ENCODE peak calls at places on chromosomes 7 and 10, in seven cellular contexts. F, N, C, H, E, J and R are unnamed samples.
A peak's percentile ranks its signal among the peaks of the same experiment; 100 is the strongest.

GRCh38 chr7:7424151-7424873 is 111.4 kb downstream of the COL28A1 start:
- DNase-seq in F (peak; percentile 59), N (peak; percentile 60), C (peak; percentile 56), H (peak; percentile 43), E (peak; percentile 66), J (peak; percentile 73), R (peak; percentile 11)

GRCh38 chr7:20095862-20096261 is 121.3 kb downstream of the MACC1 start:
- DNase-seq in F (no peak), N (no peak), C (no peak), H (no peak), E (no peak), J (no peak), R (no peak)

GRCh38 chr7:92135100-92135429 is 788 bp upstream of the CYP51A1 start:
- DNase-seq in F (no peak), N (no peak), C (no peak), H (no peak), E (no peak), J (peak; percentile 53), R (no peak)

GRCh38 chr10:110457851-110458582 is 39.7 kb upstream of the DUSP5 start:
- DNase-seq in F (no peak), N (no peak), C (no peak), H (no peak), E (no peak), J (no peak), R (no peak)

GRCh38 chr10:126476256-126476655 is 88.0 kb upstream of the ADAM12 start:
- DNase-seq in F (no peak), N (no peak), C (no peak), H (no peak), E (no peak), J (peak; percentile 35), R (no peak)

GRCh38 chr10:35012781-35013180 is 77.4 kb downstream of the CUL2 start:
- DNase-seq in F (no peak), N (no peak), C (no peak), H (no peak), E (no peak), J (no peak), R (no peak)

GRCh38 chr7:16774986-16775385 is 21.4 kb downstream of the TSPAN13 start:
- DNase-seq in F (no peak), N (no peak), C (no peak), H (peak; percentile 57), E (no peak), J (no peak), R (no peak)

GRCh38 chr10:125691160-125691981 is 8.4 kb upstream of the TEX36 start:
- DNase-seq in F (no peak), N (no peak), C (no peak), H (no peak), E (no peak), J (no peak), R (no peak)

GRCh38 chr10:30784896-30785605 is 155.5 kb upstream of the LYZL2 start:
- DNase-seq in F (peak; percentile 92), N (peak; percentile 77), C (peak; percentile 72), H (peak; percentile 7), E (no peak), J (peak; percentile 95), R (peak; percentile 69)

GRCh38 chr10:32065871-32066270 is 9.6 kb upstream of the KIF5B start:
- DNase-seq in F (no peak), N (no peak), C (no peak), H (peak; percentile 46), E (no peak), J (no peak), R (no peak)

GRCh38 chr10:44985175-44985681 is 6.6 kb upstream of the DEPP1 start:
- DNase-seq in F (no peak), N (no peak), C (peak; percentile 14), H (no peak), E (no peak), J (no peak), R (peak; percentile 1)

GRCh38 chr7:102433319-102434038 is at the start of gene ORAI2:
- DNase-seq in F (peak; percentile 86), N (peak; percentile 89), C (peak; percentile 91), H (no peak), E (no peak), J (peak; percentile 84), R (peak; percentile 32)

GRCh38 chr7:22694597-22695207 is 32.3 kb upstream of the IL6 start:
- DNase-seq in F (no peak), N (no peak), C (no peak), H (no peak), E (no peak), J (no peak), R (no peak)

GRCh38 chr7:41967156-41967555 is 264.3 kb upstream of the INHBA start:
- DNase-seq in F (no peak), N (no peak), C (no peak), H (peak; percentile 49), E (no peak), J (no peak), R (no peak)

GRCh38 chr7:92547579-92547978 is 19.0 kb downstream of the RBM48 start:
- DNase-seq in F (no peak), N (no peak), C (no peak), H (no peak), E (no peak), J (no peak), R (no peak)

GRCh38 chr10:93718937-93719725 is 16.7 kb upstream of the FRA10AC1 start:
- DNase-seq in F (no peak), N (no peak), C (no peak), H (no peak), E (no peak), J (peak; percentile 15), R (no peak)

GRCh38 chr10:78263521-78263988 is 229.9 kb downstream of the RPS24 start:
- DNase-seq in F (no peak), N (no peak), C (no peak), H (peak; percentile 79), E (no peak), J (no peak), R (no peak)

GRCh38 chr7:90211391-90212148 is at the start of gene STEAP2:
- DNase-seq in F (peak; percentile 93), N (peak; percentile 84), C (peak; percentile 93), H (peak; percentile 69), E (peak; percentile 82), J (peak; percentile 92), R (peak; percentile 26)

DNA sequence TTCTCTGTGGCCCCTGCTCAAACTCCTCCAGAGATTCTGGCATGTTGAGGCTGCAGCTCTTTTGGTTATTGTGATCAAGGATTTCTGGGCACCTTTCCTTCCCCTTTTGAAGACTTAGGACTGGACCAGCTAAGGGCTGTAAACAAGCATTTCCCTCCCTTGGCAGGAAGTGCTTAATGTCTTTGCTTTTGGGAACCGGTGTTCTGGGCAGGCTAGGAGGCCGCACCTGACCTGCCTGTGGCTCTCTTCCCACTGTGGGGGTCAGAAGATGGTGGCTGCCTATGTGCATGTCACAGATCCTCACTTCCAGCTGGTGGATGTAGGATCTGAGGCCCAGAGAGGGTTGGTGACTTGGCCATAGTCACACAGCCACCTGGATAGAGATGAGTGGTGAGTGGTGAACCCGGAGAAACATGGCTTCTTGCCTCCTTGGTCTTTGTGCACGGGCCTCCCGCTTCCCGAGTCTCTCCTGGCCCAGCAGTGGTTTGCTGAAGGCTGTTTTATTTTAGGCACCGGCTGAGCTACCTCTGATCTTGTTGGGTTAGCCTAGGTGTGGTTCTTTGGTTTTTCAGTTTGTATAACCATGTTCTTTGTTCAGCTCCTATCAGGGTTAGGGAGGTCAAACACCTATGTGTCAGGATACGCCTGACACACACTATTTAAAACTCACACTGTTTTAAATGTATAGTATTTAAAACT is 82.0 kb downstream of the GRK5 start:
- DNase-seq in F (no peak), N (no peak), C (no peak), H (no peak), E (no peak), J (no peak), R (no peak)
- H3K4me1 ChIP-seq in F (peaks cover 29% of the 10 kb centered on the region), N (peaks cover 19% of the 10 kb centered on the region), C (peaks cover 51% of the 10 kb centered on the region), H (no peaks in the 10 kb centered on the region), E (peaks cover 13% of the 10 kb centered on the region), J (peaks cover 15% of the 10 kb centered on the region), R (peaks cover 43% of the 10 kb centered on the region)

GRCh38 chr7:2259480-2259879 is 17.5 kb downstream of the NUDT1 start:
- DNase-seq in F (no peak), N (no peak), C (no peak), H (no peak), E (no peak), J (no peak), R (no peak)

GRCh38 chr7:2260820-2261219 is 18.8 kb downstream of the NUDT1 start:
- DNase-seq in F (no peak), N (peak; percentile 87), C (no peak), H (peak; percentile 87), E (no peak), J (peak; percentile 33), R (no peak)

GRCh38 chr7:2257046-2257551 is 15.1 kb downstream of the NUDT1 start:
- DNase-seq in F (no peak), N (no peak), C (no peak), H (no peak), E (no peak), J (no peak), R (no peak)

GRCh38 chr7:2257651-2258050 is 15.6 kb downstream of the NUDT1 start:
- DNase-seq in F (no peak), N (no peak), C (no peak), H (no peak), E (no peak), J (no peak), R (no peak)

GRCh38 chr7:2258661-2259365 is 16.8 kb downstream of the NUDT1 start:
- DNase-seq in F (no peak), N (no peak), C (no peak), H (no peak), E (no peak), J (no peak), R (no peak)
- H3K4me1 ChIP-seq in F (no peaks in the 10 kb centered on the region), N (no peaks in the 10 kb centered on the region), C (no peaks in the 10 kb centered on the region), H (no peaks in the 10 kb centered on the region), E (peaks cover 15% of the 10 kb centered on the region), J (no peaks in the 10 kb centered on the region), R (no peaks in the 10 kb centered on the region)

DNA sequence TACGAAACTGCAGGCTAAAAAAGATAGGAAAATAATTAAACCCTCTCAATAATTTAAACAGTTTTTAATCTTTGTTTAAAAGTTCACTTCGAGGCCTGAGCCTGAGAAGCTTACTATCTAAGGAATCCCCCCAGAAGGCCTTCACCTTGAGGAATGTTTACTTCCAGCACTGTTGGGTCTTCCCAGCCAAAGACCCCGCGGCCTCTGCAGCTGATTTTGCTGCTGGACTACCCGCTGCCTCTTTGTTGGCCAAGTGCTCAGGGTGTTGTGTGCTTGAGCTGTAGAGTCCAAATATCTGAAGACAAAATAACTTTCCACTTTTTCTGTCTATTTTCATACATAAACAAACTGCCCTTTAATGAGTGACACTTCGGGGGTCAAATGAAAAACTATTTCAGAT is 292.7 kb downstream of the GLRX3 start:
- DNase-seq in F (no peak), N (no peak), C (no peak), H (no peak), E (no peak), J (no peak), R (no peak)
- H3K4me1 ChIP-seq in F (no peaks in the 10 kb centered on the region), N (no peaks in the 10 kb centered on the region), C (no peaks in the 10 kb centered on the region), H (no peaks in the 10 kb centered on the region), E (no peaks in the 10 kb centered on the region), J (no peaks in the 10 kb centered on the region), R (no peaks in the 10 kb centered on the region)

DNA sequence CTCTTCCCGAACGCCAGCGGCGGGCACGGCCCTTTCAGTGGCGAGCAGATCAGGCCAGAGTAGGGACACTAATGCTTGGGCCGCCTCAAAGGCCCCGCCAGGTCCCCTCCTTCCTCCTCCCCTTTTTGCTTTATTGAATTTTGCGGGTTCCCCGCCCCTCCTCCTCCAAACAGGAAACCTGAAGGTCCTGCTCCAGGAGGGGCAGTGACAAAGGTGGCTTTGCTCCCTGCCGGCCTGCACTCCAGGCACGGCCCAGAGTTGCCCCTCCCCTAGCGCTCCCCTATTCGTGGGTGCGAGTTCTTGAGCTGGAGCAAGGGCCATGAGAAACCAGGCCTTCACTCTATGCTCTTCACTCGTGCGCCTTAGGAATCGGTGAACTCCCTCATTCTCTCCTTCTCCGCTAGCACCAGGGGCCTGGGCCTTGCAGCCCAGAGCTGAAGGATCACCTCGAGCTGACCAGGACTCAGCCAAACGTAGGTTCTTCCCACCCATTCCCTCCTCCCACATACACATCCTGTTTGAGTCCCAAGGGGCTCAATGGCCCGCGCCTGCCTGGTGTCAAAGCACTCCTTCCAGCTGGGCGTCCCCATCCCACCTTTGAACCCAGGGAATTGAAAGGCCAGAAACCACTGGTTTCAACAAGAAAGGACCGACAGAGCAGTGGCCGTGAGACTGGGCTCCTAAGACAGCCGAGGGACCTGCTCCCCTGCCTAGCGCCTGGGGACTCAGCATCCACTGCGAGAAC is 629 bp upstream of the HOXA6 start:
- DNase-seq in F (peak; percentile 82), N (no peak), C (peak; percentile 27), H (peak; percentile 70), E (no peak), J (no peak), R (no peak)
- H3K4me1 ChIP-seq in F (peaks cover 29% of the 10 kb centered on the region), N (no peaks in the 10 kb centered on the region), C (peaks cover 5% of the 10 kb centered on the region), H (peaks cover under 1% of the 10 kb centered on the region), E (peaks cover 57% of the 10 kb centered on the region), J (no peaks in the 10 kb centered on the region), R (peaks cover 50% of the 10 kb centered on the region)